ENCODE peak calls at places on chromosomes 12 and 14, in five cellular contexts. C is stimulated activated CD8-positive, alpha-beta memory T cell treated with anti-CD3 and anti-CD28 coated beads, Interleukin-15, amount 100 ng/mL, for 24 hours; W is RPMI7951; N is stimulated activated CD4-positive, alpha-beta T cell treated with anti-CD3 and anti-CD28 coated beads, Interleukin-15, amount 100 ng/mL, for 1 hour; A is hepatic stellate cell. V is an unnamed sample.

GRCh38 chr12:111693818-111694217 is 8.0 kb downstream of the ACAD10 start:
- DNase-seq in C (no peak), W (no peak), N (no peak), A (no peak), V (no peak)

GRCh38 chr12:104864668-104865067 is 93.4 kb downstream of the SLC41A2 start:
- DNase-seq in C (no peak), W (no peak), N (no peak), A (no peak), V (no peak)

GRCh38 chr12:53224268-53224896 is 7.6 kb downstream of the RARG start:
- DNase-seq in C (no peak), W (no peak), N (no peak), A (no peak), V (no peak)

GRCh38 chr14:53542692-53543091 is 389.6 kb upstream of the DDHD1 start:
- DNase-seq in C (no peak), W (peak; percentile 38), N (no peak), A (no peak), V (peak; percentile 33)

GRCh38 chr14:99569725-99570541 is 34.1 kb downstream of the CCDC85C start:
- DNase-seq in C (no peak), W (no peak), N (no peak), A (no peak), V (no peak)

GRCh38 chr12:12216349-12217017 is 50.4 kb downstream of the LRP6 start:
- DNase-seq in C (no peak), W (no peak), N (no peak), A (no peak), V (no peak)

GRCh38 chr12:52029686-52030085 is 21.6 kb upstream of the NR4A1 start:
- DNase-seq in C (no peak), W (peak; percentile 72), N (no peak), A (peak; percentile 79), V (no peak)

GRCh38 chr14:90019824-90020523 is 41.8 kb upstream of the KCNK13 start:
- DNase-seq in C (no peak), W (peak; percentile 1), N (no peak), A (no peak), V (no peak)

GRCh38 chr14:99225804-99226203 is 46.2 kb downstream of the BCL11B start:
- DNase-seq in C (no peak), W (no peak), N (no peak), A (no peak), V (no peak)

GRCh38 chr14:95150910-95151309 is 6.4 kb downstream of the DICER1 start:
- DNase-seq in C (no peak), W (no peak), N (no peak), A (no peak), V (no peak)

GRCh38 chr12:46556105-46556559 is 183.6 kb upstream of the SLC38A2 start:
- DNase-seq in C (no peak), W (peak; percentile 95), N (no peak), A (peak; percentile 24), V (peak; percentile 97)

GRCh38 chr14:101137234-101137633 is 233.7 kb upstream of the RTL1 start:
- DNase-seq in C (no peak), W (no peak), N (no peak), A (no peak), V (no peak)

GRCh38 chr12:52195065-52195730 is 3.4 kb upstream of the KRT80 start:
- DNase-seq in C (no peak), W (no peak), N (no peak), A (peak; percentile 61), V (no peak)

GRCh38 chr12:19462441-19462840 is 23.1 kb downstream of the AEBP2 start:
- DNase-seq in C (no peak), W (no peak), N (no peak), A (no peak), V (no peak)

GRCh38 chr12:5452569-5452968 is 20.7 kb downstream of the NTF3 start:
- DNase-seq in C (no peak), W (no peak), N (no peak), A (no peak), V (no peak)

GRCh38 chr12:16012086-16012485 is 101.0 kb downstream of the DERA start:
- DNase-seq in C (no peak), W (no peak), N (no peak), A (no peak), V (peak; percentile 58)

GRCh38 chr12:7374423-7375144 is 69.4 kb downstream of the CD163L1 start:
- DNase-seq in C (no peak), W (peak; percentile 72), N (no peak), A (peak; percentile 30), V (peak; percentile 48)

GRCh38 chr12:98709022-98709421 is 63.9 kb downstream of the APAF1 start:
- DNase-seq in C (no peak), W (no peak), N (no peak), A (no peak), V (no peak)

GRCh38 chr14:91058017-91058675 is 2.3 kb downstream of the RPS6KA5 start:
- DNase-seq in C (no peak), W (peak; percentile 63), N (no peak), A (no peak), V (peak; percentile 61)

GRCh38 chr14:61558271-61558670 is 137.0 kb upstream of the HIF1A start:
- DNase-seq in C (no peak), W (peak; percentile 76), N (no peak), A (no peak), V (no peak)

GRCh38 chr14:100523536-100524025 is 63.6 kb downstream of the BEGAIN start:
- DNase-seq in C (no peak), W (no peak), N (no peak), A (no peak), V (no peak)

GRCh38 chr14:50363734-50364113 is 33.0 kb downstream of the CDKL1 start:
- DNase-seq in C (no peak), W (peak; percentile 26), N (no peak), A (peak; percentile 22), V (peak; percentile 71)

GRCh38 chr12:71283883-71284282 is 126.1 kb upstream of the TSPAN8 start:
- DNase-seq in C (no peak), W (no peak), N (no peak), A (no peak), V (no peak)